ENCODE peak calls at places on chromosomes 3 and 15, in six cellular contexts. Y is pons, T is OCI-LY7, D is MM.1S, W is HEK293T, O is aorta. J is an unnamed sample.

GRCh38 chr15:92796163-92796611 is 103.9 kb upstream of the CHD2 start:
- DNase-seq in Y (no peak), T (no peak), D (no peak), W (no peak), O (no peak), J (no peak)

GRCh38 chr3:126184465-126185000 is 4.1 kb upstream of the ALDH1L1 start:
- DNase-seq in Y (no peak), T (no peak), D (no peak), W (no peak), O (no peak), J (no peak)

GRCh38 chr3:35722902-35723301 is 83.6 kb downstream of the ARPP21 start:
- DNase-seq in Y (no peak), T (no peak), D (no peak), W (no peak), O (no peak), J (no peak)

GRCh38 chr15:85579011-85579701 is 198.8 kb downstream of the AKAP13 start:
- DNase-seq in Y (peak; percentile 35), T (no peak), D (no peak), W (no peak), O (no peak), J (no peak)

GRCh38 chr3:131551761-131552160 is 49.0 kb upstream of the MRPL3 start:
- DNase-seq in Y (no peak), T (no peak), D (no peak), W (no peak), O (no peak), J (no peak)

GRCh38 chr3:134797080-134797801 is 2.2 kb downstream of the EPHB1 start:
- DNase-seq in Y (no peak), T (no peak), D (no peak), W (no peak), O (no peak), J (no peak)

GRCh38 chr15:80732148-80732547 is 37.0 kb downstream of the ABHD17C start:
- DNase-seq in Y (no peak), T (no peak), D (no peak), W (no peak), O (no peak), J (no peak)

GRCh38 chr3:176650478-176650877 is 546.8 kb downstream of the TBL1XR1 start:
- DNase-seq in Y (no peak), T (no peak), D (no peak), W (peak; percentile 9), O (no peak), J (no peak)

GRCh38 chr3:11392689-11393114 is 120.5 kb downstream of the ATG7 start:
- DNase-seq in Y (no peak), T (no peak), D (no peak), W (no peak), O (no peak), J (no peak)

GRCh38 chr15:42736178-42736792 is 643 bp downstream of the CDAN1 start:
- DNase-seq in Y (no peak), T (peak; percentile 46), D (peak; percentile 19), W (peak; percentile 25), O (peak; percentile 80), J (no peak)

GRCh38 chr3:39230453-39230852 is 38.1 kb upstream of the XIRP1 start:
- DNase-seq in Y (no peak), T (no peak), D (no peak), W (no peak), O (no peak), J (no peak)

GRCh38 chr3:135667061-135667460 is 298.5 kb upstream of the PPP2R3A start:
- DNase-seq in Y (no peak), T (no peak), D (no peak), W (no peak), O (no peak), J (no peak)

GRCh38 chr15:82999905-83000671 is 11.4 kb downstream of the C15orf40 start:
- DNase-seq in Y (peak; percentile 61), T (peak; percentile 70), D (peak; percentile 79), W (peak; percentile 59), O (no peak), J (peak; percentile 19)

GRCh38 chr15:52104532-52105004 is 8.0 kb downstream of the BCL2L10 start:
- DNase-seq in Y (no peak), T (peak; percentile 45), D (no peak), W (no peak), O (no peak), J (no peak)

GRCh38 chr15:78420766-78421165 is 17.2 kb upstream of the IREB2 start:
- DNase-seq in Y (no peak), T (no peak), D (no peak), W (no peak), O (no peak), J (no peak)

GRCh38 chr3:58801541-58801940 is 135.0 kb upstream of the FAM3D start:
- DNase-seq in Y (no peak), T (no peak), D (no peak), W (no peak), O (no peak), J (no peak)

GRCh38 chr3:65672876-65673815 is 365.6 kb downstream of the MAGI1 start:
- DNase-seq in Y (peak; percentile 69), T (peak; percentile 50), D (peak; percentile 33), W (peak; percentile 55), O (peak; percentile 88), J (peak; percentile 57)

GRCh38 chr3:8982509-8982908 is 19.2 kb upstream of the RAD18 start:
- DNase-seq in Y (peak; percentile 39), T (no peak), D (no peak), W (no peak), O (no peak), J (no peak)

GRCh38 chr3:45272411-45272810 is 46.3 kb upstream of the TMEM158 start:
- DNase-seq in Y (no peak), T (no peak), D (no peak), W (no peak), O (no peak), J (no peak)

GRCh38 chr3:179156170-179156569 is 8.0 kb downstream of the PIK3CA start:
- DNase-seq in Y (no peak), T (no peak), D (no peak), W (no peak), O (no peak), J (no peak)

GRCh38 chr3:167700046-167700445 is 34.6 kb downstream of the PDCD10 start:
- DNase-seq in Y (no peak), T (no peak), D (no peak), W (no peak), O (no peak), J (no peak)

GRCh38 chr3:190848891-190849290 is 13.6 kb downstream of the GMNC start:
- DNase-seq in Y (no peak), T (no peak), D (no peak), W (no peak), O (no peak), J (no peak)

GRCh38 chr3:150183619-150184425 is 213.1 kb upstream of the PFN2 start:
- DNase-seq in Y (peak; percentile 87), T (peak; percentile 36), D (peak; percentile 73), W (peak; percentile 78), O (peak; percentile 86), J (peak; percentile 71)

GRCh38 chr3:45506084-45506483 is 88.5 kb upstream of the LIMD1 start:
- DNase-seq in Y (no peak), T (no peak), D (no peak), W (no peak), O (no peak), J (no peak)

GRCh38 chr3:53254190-53254809 is 1.5 kb downstream of the TKT start:
- DNase-seq in Y (peak; percentile 53), T (peak; percentile 35), D (no peak), W (no peak), O (no peak), J (no peak)